ENCODE peak calls at places on chromosomes 16 and 17, in six cellular contexts. One of them, this sample, is unnamed.

GRCh38 chr16:31382485-31383161 is 10.5 kb upstream of the ITGAD start:
- DNase-seq in A549: peak
- DNase-seq in GM12878: no peak
- DNase-seq in K562: peak
- DNase-seq in IMR-90: peak
- DNase-seq in HepG2: peak
- DNase-seq in this sample: peak

GRCh38 chr16:11084484-11085024 is 140.2 kb downstream of the CLEC16A start:
- DNase-seq in A549: no peak
- DNase-seq in GM12878: no peak
- DNase-seq in K562: peak
- DNase-seq in IMR-90: peak
- DNase-seq in HepG2: peak
- DNase-seq in this sample: no peak

GRCh38 chr16:21608647-21609328 is 9.4 kb downstream of the METTL9 start:
- DNase-seq in A549: no peak
- DNase-seq in GM12878: no peak
- DNase-seq in K562: no peak
- DNase-seq in IMR-90: no peak
- DNase-seq in HepG2: no peak
- DNase-seq in this sample: no peak

GRCh38 chr17:44376124-44376523 is 12.5 kb upstream of the FAM171A2 start:
- DNase-seq in A549: no peak
- DNase-seq in GM12878: no peak
- DNase-seq in K562: peak
- DNase-seq in IMR-90: peak
- DNase-seq in HepG2: peak
- DNase-seq in this sample: peak

GRCh38 chr16:78815713-78816112 is 716.3 kb downstream of the WWOX start:
- DNase-seq in A549: no peak
- DNase-seq in GM12878: no peak
- DNase-seq in K562: no peak
- DNase-seq in IMR-90: no peak
- DNase-seq in HepG2: no peak
- DNase-seq in this sample: no peak

GRCh38 chr17:66431910-66432309 is 129.5 kb downstream of the PRKCA start:
- DNase-seq in A549: peak
- DNase-seq in GM12878: no peak
- DNase-seq in K562: no peak
- DNase-seq in IMR-90: peak
- DNase-seq in HepG2: no peak
- DNase-seq in this sample: no peak

GRCh38 chr16:31215287-31216115 is 1.4 kb downstream of the PYDC1 start:
- DNase-seq in A549: peak
- DNase-seq in GM12878: no peak
- DNase-seq in K562: peak
- DNase-seq in IMR-90: peak
- DNase-seq in HepG2: peak
- DNase-seq in this sample: peak

GRCh38 chr16:80117731-80118130 is 423.1 kb upstream of the DYNLRB2 start:
- DNase-seq in A549: no peak
- DNase-seq in GM12878: no peak
- DNase-seq in K562: no peak
- DNase-seq in IMR-90: no peak
- DNase-seq in HepG2: no peak
- DNase-seq in this sample: no peak

GRCh38 chr16:88936008-88936912 is 40.7 kb downstream of the CBFA2T3 start:
- DNase-seq in A549: no peak
- DNase-seq in GM12878: no peak
- DNase-seq in K562: no peak
- DNase-seq in IMR-90: no peak
- DNase-seq in HepG2: peak
- DNase-seq in this sample: no peak

GRCh38 chr17:42992872-42993271 is 5.3 kb upstream of the RPL27 start:
- DNase-seq in A549: no peak
- DNase-seq in GM12878: no peak
- DNase-seq in K562: no peak
- DNase-seq in IMR-90: no peak
- DNase-seq in HepG2: no peak
- DNase-seq in this sample: no peak

GRCh38 chr16:84497418-84497817 is 7.0 kb downstream of the MEAK7 start:
- DNase-seq in A549: no peak
- DNase-seq in GM12878: no peak
- DNase-seq in K562: no peak
- DNase-seq in IMR-90: no peak
- DNase-seq in HepG2: no peak
- DNase-seq in this sample: no peak

GRCh38 chr17:50273654-50274040 is 619 bp upstream of the TMEM92 start:
- DNase-seq in A549: no peak
- DNase-seq in GM12878: no peak
- DNase-seq in K562: no peak
- DNase-seq in IMR-90: no peak
- DNase-seq in HepG2: no peak
- DNase-seq in this sample: no peak

GRCh38 chr17:73069164-73069774 is 23.2 kb downstream of the SLC39A11 start:
- DNase-seq in A549: no peak
- DNase-seq in GM12878: no peak
- DNase-seq in K562: no peak
- DNase-seq in IMR-90: no peak
- DNase-seq in HepG2: peak
- DNase-seq in this sample: no peak

GRCh38 chr17:18246880-18247612 is 11.5 kb downstream of the FLII start:
- DNase-seq in A549: peak
- DNase-seq in GM12878: no peak
- DNase-seq in K562: peak
- DNase-seq in IMR-90: peak
- DNase-seq in HepG2: no peak
- DNase-seq in this sample: peak

DNA sequence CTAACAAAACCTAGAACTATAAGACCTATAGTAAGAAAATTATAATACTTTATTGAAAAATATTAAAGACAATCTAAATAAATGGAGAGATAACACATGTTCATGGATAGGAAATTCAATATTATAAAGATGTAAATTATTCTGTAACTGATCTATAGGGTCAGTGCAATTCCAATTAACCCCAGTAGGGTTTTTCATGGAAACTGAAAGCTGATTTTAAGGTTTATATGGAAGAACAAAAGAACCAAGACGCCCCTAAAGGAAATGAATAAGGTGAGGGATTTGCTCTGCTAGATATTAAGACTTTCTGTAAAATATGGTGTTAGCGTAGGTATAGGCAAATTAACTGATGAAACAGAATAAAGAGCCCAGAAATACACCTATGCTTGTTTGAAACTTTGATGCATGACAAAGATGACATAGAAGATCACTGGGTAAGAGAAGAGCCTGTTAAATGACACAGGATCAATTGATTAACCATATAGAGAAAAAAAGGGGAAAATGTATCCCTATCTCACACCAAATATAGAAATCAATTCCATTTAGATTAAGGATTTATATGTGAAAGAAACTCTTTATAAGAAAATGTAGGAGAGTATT is 3.0 kb downstream of the ICAM2 start:
- DNase-seq in A549: no peak
- DNase-seq in GM12878: no peak
- DNase-seq in K562: no peak
- DNase-seq in IMR-90: no peak
- DNase-seq in HepG2: no peak
- DNase-seq in this sample: no peak
- TF ChIP-seq SMC3 in A549: no peak
- TF ChIP-seq SMC3 in GM12878: no peak
- TF ChIP-seq SMC3 in K562: no peak
- TF ChIP-seq SMC3 in IMR-90: no peak
- TF ChIP-seq SMC3 in HepG2: no peak
- TF ChIP-seq SMC3 in this sample: no peak

GRCh38 chr17:76556759-76557367 is 17.0 kb downstream of the PRCD start:
- DNase-seq in A549: peak
- DNase-seq in GM12878: no peak
- DNase-seq in K562: no peak
- DNase-seq in IMR-90: peak
- DNase-seq in HepG2: peak
- DNase-seq in this sample: no peak

GRCh38 chr17:76560036-76560876 is 20.4 kb downstream of the PRCD start:
- DNase-seq in A549: no peak
- DNase-seq in GM12878: no peak
- DNase-seq in K562: no peak
- DNase-seq in IMR-90: no peak
- DNase-seq in HepG2: no peak
- DNase-seq in this sample: no peak

GRCh38 chr17:76560877-76561221 is 21.0 kb downstream of the PRCD start:
- DNase-seq in A549: no peak
- DNase-seq in GM12878: no peak
- DNase-seq in K562: no peak
- DNase-seq in IMR-90: no peak
- DNase-seq in HepG2: no peak
- DNase-seq in this sample: no peak

GRCh38 chr17:76558210-76559095 is 18.6 kb downstream of the PRCD start:
- DNase-seq in A549: peak
- DNase-seq in GM12878: no peak
- DNase-seq in K562: no peak
- DNase-seq in IMR-90: peak
- DNase-seq in HepG2: no peak
- DNase-seq in this sample: peak

DNA sequence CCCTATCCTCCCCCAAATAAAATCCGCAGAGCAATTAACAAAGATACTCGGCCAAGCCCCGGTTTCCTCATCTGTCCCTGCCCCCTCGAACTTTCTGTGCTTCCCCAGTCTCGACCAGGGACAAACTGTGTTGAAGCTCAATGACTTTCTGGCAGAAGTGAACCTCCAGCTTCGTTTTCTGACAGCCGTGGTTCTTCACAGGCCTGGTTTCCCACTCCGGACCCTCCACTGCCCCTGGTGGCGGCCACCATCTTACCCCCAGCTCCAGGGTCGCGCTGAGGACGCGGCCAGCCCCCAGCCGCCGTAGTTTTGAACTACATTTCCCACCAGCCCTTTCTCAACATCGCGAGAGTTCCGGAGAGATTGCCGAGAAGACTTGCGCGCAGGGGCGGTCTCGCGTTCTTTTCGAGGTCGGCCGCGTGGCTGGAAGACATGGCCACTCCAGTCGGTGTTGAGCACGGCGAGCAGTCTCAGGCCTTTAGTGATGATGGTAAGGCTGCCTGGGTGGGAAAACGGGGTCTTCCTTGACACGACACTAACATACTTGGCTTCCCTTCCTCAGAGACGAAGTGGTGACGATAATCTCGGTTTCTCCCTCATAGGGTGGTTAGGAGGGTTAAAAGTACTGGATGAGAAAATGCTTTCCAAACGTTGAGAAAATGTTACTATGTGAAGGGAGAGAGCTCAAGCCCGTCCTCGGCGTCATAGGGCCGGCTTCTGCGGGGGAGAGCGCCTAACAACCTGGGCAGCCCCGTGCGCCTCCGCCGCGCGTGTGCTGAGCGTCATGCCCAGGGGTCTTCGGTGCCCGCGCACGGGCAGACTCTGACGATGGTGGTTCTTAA is 17.7 kb downstream of the PRCD start:
- DNase-seq in A549: peak
- DNase-seq in GM12878: peak
- DNase-seq in K562: peak
- DNase-seq in IMR-90: peak
- DNase-seq in HepG2: peak
- DNase-seq in this sample: peak
- TF ChIP-seq SMC3 in A549: no peak
- TF ChIP-seq SMC3 in GM12878: no peak
- TF ChIP-seq SMC3 in K562: peak
- TF ChIP-seq SMC3 in IMR-90: peak
- TF ChIP-seq SMC3 in HepG2: no peak
- TF ChIP-seq SMC3 in this sample: peak

DNA sequence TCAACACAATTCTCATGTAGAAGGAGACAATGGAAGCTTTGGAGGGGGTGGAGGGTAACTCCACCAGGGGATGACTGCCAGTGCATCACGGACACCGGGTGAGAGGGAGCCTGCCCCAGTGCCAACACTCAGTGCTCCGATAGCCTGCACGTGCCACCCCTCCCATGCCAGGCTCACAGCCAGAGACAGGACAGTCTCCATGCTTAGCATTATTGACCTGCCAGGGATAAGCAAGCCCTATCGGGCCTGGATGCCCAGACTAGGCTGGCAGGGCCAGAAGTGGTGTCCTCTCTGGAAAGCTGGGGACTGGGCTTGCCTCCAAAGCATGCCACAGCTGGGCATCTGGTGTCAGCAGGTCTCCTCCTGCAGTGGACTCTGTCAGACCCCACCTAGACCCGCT is 1.6 kb upstream of the RHBDF1 start:
- DNase-seq in A549: no peak
- DNase-seq in GM12878: no peak
- DNase-seq in K562: no peak
- DNase-seq in IMR-90: no peak
- DNase-seq in HepG2: no peak
- DNase-seq in this sample: no peak
- TF ChIP-seq SMC3 in A549: no peak
- TF ChIP-seq SMC3 in GM12878: no peak
- TF ChIP-seq SMC3 in K562: no peak
- TF ChIP-seq SMC3 in IMR-90: no peak
- TF ChIP-seq SMC3 in HepG2: no peak
- TF ChIP-seq SMC3 in this sample: no peak

GRCh38 chr17:1372618-1373017 is 27.4 kb downstream of the YWHAE start:
- DNase-seq in A549: no peak
- DNase-seq in GM12878: no peak
- DNase-seq in K562: no peak
- DNase-seq in IMR-90: no peak
- DNase-seq in HepG2: no peak
- DNase-seq in this sample: no peak

GRCh38 chr17:1375615-1376014 is 24.4 kb downstream of the YWHAE start:
- DNase-seq in A549: no peak
- DNase-seq in GM12878: no peak
- DNase-seq in K562: no peak
- DNase-seq in IMR-90: no peak
- DNase-seq in HepG2: no peak
- DNase-seq in this sample: no peak

GRCh38 chr17:1376061-1376460 is 24.0 kb downstream of the YWHAE start:
- DNase-seq in A549: no peak
- DNase-seq in GM12878: no peak
- DNase-seq in K562: no peak
- DNase-seq in IMR-90: no peak
- DNase-seq in HepG2: no peak
- DNase-seq in this sample: no peak

GRCh38 chr17:1373710-1374237 is 26.2 kb downstream of the YWHAE start:
- DNase-seq in A549: no peak
- DNase-seq in GM12878: no peak
- DNase-seq in K562: no peak
- DNase-seq in IMR-90: no peak
- DNase-seq in HepG2: no peak
- DNase-seq in this sample: no peak

GRCh38 chr17:1374426-1375177 is 25.4 kb downstream of the YWHAE start:
- DNase-seq in A549: no peak
- DNase-seq in GM12878: no peak
- DNase-seq in K562: no peak
- DNase-seq in IMR-90: no peak
- DNase-seq in HepG2: no peak
- DNase-seq in this sample: no peak
- TF ChIP-seq SMC3 in A549: no peak
- TF ChIP-seq SMC3 in GM12878: no peak
- TF ChIP-seq SMC3 in K562: no peak
- TF ChIP-seq SMC3 in IMR-90: no peak
- TF ChIP-seq SMC3 in HepG2: no peak
- TF ChIP-seq SMC3 in this sample: no peak